ENCODE peak calls at places on chromosomes 1 and 21, in ten cellular contexts. F, D, T, P, C, I, U, B, O and Z are unnamed samples.

GRCh38 chr1:226651041-226651731 is 87.9 kb downstream of the ITPKB start:
- DNase-seq in F (no peak), D (no peak), T (no peak), P (no peak), C (no peak), I (no peak), U (no peak), B (no peak), O (no peak), Z (no peak)

GRCh38 chr1:110643886-110644285 is 30.9 kb downstream of the KCNA3 start:
- DNase-seq in F (no peak), D (no peak), T (no peak), P (no peak), C (no peak), I (no peak), U (no peak), B (no peak), O (no peak), Z (no peak)

GRCh38 chr21:15986277-15986676 is 256.5 kb downstream of the USP25 start:
- DNase-seq in F (no peak), D (no peak), T (no peak), P (no peak), C (peak), I (no peak), U (no peak), B (no peak), O (no peak), Z (no peak)

GRCh38 chr1:2494323-2494693 is 18.2 kb downstream of the PLCH2 start:
- DNase-seq in F (no peak), D (no peak), T (peak), P (no peak), C (no peak), I (no peak), U (no peak), B (no peak), O (no peak), Z (no peak)

GRCh38 chr1:182330303-182330702 is 61.3 kb downstream of the GLUL start:
- DNase-seq in F (no peak), D (no peak), T (peak), P (no peak), C (peak), I (no peak), U (no peak), B (peak), O (no peak), Z (no peak)

GRCh38 chr1:202501281-202501680 is 152.8 kb downstream of the PPP1R12B start:
- DNase-seq in F (no peak), D (peak), T (peak), P (no peak), C (peak), I (no peak), U (peak), B (no peak), O (no peak), Z (no peak)

GRCh38 chr1:247854899-247855545 is 2.0 kb upstream of the TRIM58 start:
- DNase-seq in F (no peak), D (no peak), T (no peak), P (no peak), C (no peak), I (no peak), U (peak), B (no peak), O (no peak), Z (no peak)

GRCh38 chr1:153548722-153549695 is at the start of gene S100A3:
- DNase-seq in F (no peak), D (no peak), T (peak), P (no peak), C (peak), I (no peak), U (no peak), B (no peak), O (no peak), Z (peak)

GRCh38 chr21:13854638-13855037 is 245.1 kb downstream of the POTED start:
- DNase-seq in F (no peak), D (no peak), T (no peak), P (no peak), C (no peak), I (no peak), U (no peak), B (no peak), O (no peak), Z (no peak)

GRCh38 chr1:3399732-3400131 is 54.7 kb upstream of the ARHGEF16 start:
- DNase-seq in F (no peak), D (no peak), T (peak), P (no peak), C (no peak), I (no peak), U (no peak), B (no peak), O (no peak), Z (no peak)

GRCh38 chr1:82979593-82980230 is 1019.2 kb downstream of the TTLL7 start:
- DNase-seq in F (no peak), D (no peak), T (no peak), P (no peak), C (no peak), I (no peak), U (no peak), B (no peak), O (peak), Z (no peak)

GRCh38 chr21:31334648-31335121 is 9.4 kb downstream of the TIAM1 start:
- DNase-seq in F (no peak), D (no peak), T (no peak), P (no peak), C (peak), I (no peak), U (no peak), B (no peak), O (no peak), Z (no peak)

GRCh38 chr1:53561488-53562115 is 102.4 kb downstream of the DMRTB1 start:
- DNase-seq in F (no peak), D (no peak), T (no peak), P (no peak), C (no peak), I (no peak), U (no peak), B (no peak), O (no peak), Z (no peak)

GRCh38 chr1:154288694-154289093 is 16.3 kb downstream of the HAX1 start:
- DNase-seq in F (no peak), D (no peak), T (no peak), P (no peak), C (no peak), I (no peak), U (no peak), B (no peak), O (no peak), Z (no peak)

GRCh38 chr1:155208406-155208655 is 164 bp upstream of the MTX1 start:
- DNase-seq in F (no peak), D (no peak), T (no peak), P (no peak), C (no peak), I (no peak), U (no peak), B (peak), O (no peak), Z (no peak)

GRCh38 chr21:45990049-45990711 is 8.6 kb downstream of the COL6A1 start:
- DNase-seq in F (no peak), D (no peak), T (no peak), P (peak), C (no peak), I (no peak), U (no peak), B (no peak), O (no peak), Z (no peak)

GRCh38 chr1:27366113-27366410 is 699 bp downstream of the MAP3K6 start:
- DNase-seq in F (no peak), D (peak), T (peak), P (peak), C (peak), I (peak), U (peak), B (peak), O (peak), Z (no peak)

GRCh38 chr1:47938556-47938955 is 58.6 kb downstream of the TRABD2B start:
- DNase-seq in F (no peak), D (no peak), T (no peak), P (no peak), C (no peak), I (no peak), U (no peak), B (no peak), O (no peak), Z (no peak)

GRCh38 chr1:16148329-16149092 is 7.4 kb downstream of the EPHA2 start:
- DNase-seq in F (no peak), D (no peak), T (no peak), P (no peak), C (no peak), I (no peak), U (no peak), B (no peak), O (no peak), Z (no peak)

GRCh38 chr1:10252508-10252907 is 42.1 kb downstream of the KIF1B start:
- DNase-seq in F (no peak), D (no peak), T (no peak), P (no peak), C (peak), I (no peak), U (no peak), B (no peak), O (no peak), Z (no peak)

GRCh38 chr1:8889925-8890785 is 11.7 kb upstream of the ENO1 start:
- DNase-seq in F (peak), D (no peak), T (peak), P (no peak), C (peak), I (no peak), U (no peak), B (peak), O (no peak), Z (no peak)

GRCh38 chr1:67953301-67953700 is 97.1 kb downstream of the DIRAS3 start:
- DNase-seq in F (no peak), D (no peak), T (no peak), P (no peak), C (no peak), I (no peak), U (no peak), B (no peak), O (no peak), Z (no peak)

GRCh38 chr1:162649606-162650005 is 17.3 kb downstream of the DDR2 start:
- DNase-seq in F (no peak), D (no peak), T (no peak), P (no peak), C (no peak), I (no peak), U (no peak), B (no peak), O (no peak), Z (no peak)

GRCh38 chr1:7407980-7408770 is 362.9 kb upstream of the VAMP3 start:
- DNase-seq in F (no peak), D (no peak), T (no peak), P (no peak), C (no peak), I (peak), U (no peak), B (peak), O (no peak), Z (no peak)

GRCh38 chr1:180610556-180611015 is 21.2 kb upstream of the XPR1 start:
- DNase-seq in F (no peak), D (no peak), T (no peak), P (no peak), C (no peak), I (no peak), U (no peak), B (no peak), O (no peak), Z (no peak)